ENCODE peak calls at places on chromosomes 12 and 14, in seven cellular contexts. One of them, this sample, is unnamed.

GRCh38 chr14:30440986-30441385 is 118.0 kb upstream of the G2E3 start:
- DNase-seq in cardiac fibroblast: no peak
- DNase-seq in stomach: no peak
- DNase-seq in HFFc6: peak
- DNase-seq in tibial nerve: no peak
- DNase-seq in NB4: no peak
- DNase-seq in CD4-positive, alpha-beta T cell: no peak
- DNase-seq in this sample: no peak

GRCh38 chr12:48447755-48448154 is 24.6 kb upstream of the ANP32D start:
- DNase-seq in tibial nerve: no peak
- DNase-seq in CD4-positive, alpha-beta T cell: no peak
- DNase-seq in stomach: no peak
- DNase-seq in cardiac fibroblast: no peak
- DNase-seq in NB4: peak
- DNase-seq in HFFc6: no peak
- DNase-seq in this sample: no peak

GRCh38 chr12:26097046-26097878 is 27.6 kb downstream of the BHLHE41 start:
- DNase-seq in cardiac fibroblast: peak
- DNase-seq in stomach: peak
- DNase-seq in NB4: peak
- DNase-seq in tibial nerve: peak
- DNase-seq in HFFc6: peak
- DNase-seq in CD4-positive, alpha-beta T cell: peak
- DNase-seq in this sample: peak

GRCh38 chr12:56687225-56688128 is 607 bp downstream of the PTGES3 start:
- DNase-seq in stomach: peak
- DNase-seq in tibial nerve: peak
- DNase-seq in HFFc6: no peak
- DNase-seq in CD4-positive, alpha-beta T cell: peak
- DNase-seq in cardiac fibroblast: peak
- DNase-seq in NB4: peak
- DNase-seq in this sample: no peak

GRCh38 chr12:6097384-6097783 is 27.1 kb downstream of the VWF start:
- DNase-seq in NB4: no peak
- DNase-seq in HFFc6: peak
- DNase-seq in CD4-positive, alpha-beta T cell: no peak
- DNase-seq in tibial nerve: no peak
- DNase-seq in stomach: no peak
- DNase-seq in cardiac fibroblast: no peak
- DNase-seq in this sample: no peak

GRCh38 chr12:21892341-21892740 is 48.9 kb downstream of the ABCC9 start:
- DNase-seq in CD4-positive, alpha-beta T cell: no peak
- DNase-seq in tibial nerve: no peak
- DNase-seq in cardiac fibroblast: no peak
- DNase-seq in stomach: no peak
- DNase-seq in HFFc6: no peak
- DNase-seq in NB4: no peak
- DNase-seq in this sample: no peak

GRCh38 chr14:75340921-75341320 is 62.3 kb downstream of the FOS start:
- DNase-seq in cardiac fibroblast: peak
- DNase-seq in tibial nerve: peak
- DNase-seq in CD4-positive, alpha-beta T cell: no peak
- DNase-seq in HFFc6: no peak
- DNase-seq in stomach: peak
- DNase-seq in NB4: peak
- DNase-seq in this sample: no peak

GRCh38 chr12:120239776-120240494 is 25.6 kb downstream of the PXN start:
- DNase-seq in tibial nerve: no peak
- DNase-seq in stomach: no peak
- DNase-seq in CD4-positive, alpha-beta T cell: no peak
- DNase-seq in HFFc6: no peak
- DNase-seq in NB4: no peak
- DNase-seq in cardiac fibroblast: no peak
- DNase-seq in this sample: no peak

DNA sequence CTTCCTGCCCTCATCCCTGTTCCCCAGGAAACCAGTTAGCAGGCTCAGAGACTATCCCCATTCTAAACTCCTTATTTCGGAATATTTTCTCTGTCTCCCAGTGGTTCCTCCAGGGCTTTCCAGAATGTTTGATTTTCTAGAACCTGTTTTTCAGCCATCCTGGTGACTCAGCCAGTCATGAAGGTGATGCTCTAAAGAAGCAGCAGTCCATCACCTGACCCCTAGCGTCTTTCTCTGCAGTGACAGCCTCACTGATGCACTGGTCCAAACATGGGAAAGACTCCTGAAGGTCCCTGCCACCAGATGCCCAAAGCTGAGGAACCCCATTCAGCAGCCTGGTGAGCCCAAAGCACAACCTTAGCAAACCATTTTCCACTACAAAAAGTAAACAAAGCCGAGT is 212.6 kb downstream of the PHETA1 start:
- DNase-seq in CD4-positive, alpha-beta T cell: no peak
- DNase-seq in cardiac fibroblast: no peak
- DNase-seq in tibial nerve: no peak
- DNase-seq in NB4: no peak
- DNase-seq in HFFc6: no peak
- DNase-seq in stomach: no peak
- DNase-seq in this sample: no peak
- TF ChIP-seq CTCF in CD4-positive, alpha-beta T cell: no peak
- TF ChIP-seq CTCF in cardiac fibroblast: no peak
- TF ChIP-seq CTCF in tibial nerve: no peak
- TF ChIP-seq CTCF in NB4: no peak
- TF ChIP-seq CTCF in HFFc6: no peak
- TF ChIP-seq CTCF in stomach: no peak
- TF ChIP-seq CTCF in this sample: no peak

GRCh38 chr14:25411933-25412757 is 362.2 kb upstream of the STXBP6 start:
- DNase-seq in tibial nerve: no peak
- DNase-seq in cardiac fibroblast: peak
- DNase-seq in stomach: no peak
- DNase-seq in CD4-positive, alpha-beta T cell: no peak
- DNase-seq in HFFc6: no peak
- DNase-seq in NB4: peak
- DNase-seq in this sample: no peak

GRCh38 chr14:25406818-25407217 is 356.9 kb upstream of the STXBP6 start:
- DNase-seq in cardiac fibroblast: peak
- DNase-seq in CD4-positive, alpha-beta T cell: no peak
- DNase-seq in NB4: peak
- DNase-seq in tibial nerve: no peak
- DNase-seq in HFFc6: peak
- DNase-seq in stomach: no peak
- DNase-seq in this sample: no peak
- TF ChIP-seq CTCF in cardiac fibroblast: no peak
- TF ChIP-seq CTCF in CD4-positive, alpha-beta T cell: no peak
- TF ChIP-seq CTCF in NB4: peak
- TF ChIP-seq CTCF in tibial nerve: no peak
- TF ChIP-seq CTCF in HFFc6: peak
- TF ChIP-seq CTCF in stomach: peak
- TF ChIP-seq CTCF in this sample: no peak

GRCh38 chr12:80469681-80470080 is 25.6 kb downstream of the PTPRQ start:
- DNase-seq in stomach: no peak
- DNase-seq in NB4: no peak
- DNase-seq in tibial nerve: no peak
- DNase-seq in HFFc6: no peak
- DNase-seq in CD4-positive, alpha-beta T cell: no peak
- DNase-seq in cardiac fibroblast: peak
- DNase-seq in this sample: no peak

GRCh38 chr12:80470403-80470802 is 26.4 kb downstream of the PTPRQ start:
- DNase-seq in stomach: no peak
- DNase-seq in HFFc6: no peak
- DNase-seq in NB4: no peak
- DNase-seq in tibial nerve: no peak
- DNase-seq in CD4-positive, alpha-beta T cell: no peak
- DNase-seq in cardiac fibroblast: no peak
- DNase-seq in this sample: no peak

GRCh38 chr12:80472241-80472640 is 28.2 kb downstream of the PTPRQ start:
- DNase-seq in tibial nerve: no peak
- DNase-seq in cardiac fibroblast: no peak
- DNase-seq in stomach: no peak
- DNase-seq in HFFc6: no peak
- DNase-seq in CD4-positive, alpha-beta T cell: no peak
- DNase-seq in NB4: no peak
- DNase-seq in this sample: no peak

DNA sequence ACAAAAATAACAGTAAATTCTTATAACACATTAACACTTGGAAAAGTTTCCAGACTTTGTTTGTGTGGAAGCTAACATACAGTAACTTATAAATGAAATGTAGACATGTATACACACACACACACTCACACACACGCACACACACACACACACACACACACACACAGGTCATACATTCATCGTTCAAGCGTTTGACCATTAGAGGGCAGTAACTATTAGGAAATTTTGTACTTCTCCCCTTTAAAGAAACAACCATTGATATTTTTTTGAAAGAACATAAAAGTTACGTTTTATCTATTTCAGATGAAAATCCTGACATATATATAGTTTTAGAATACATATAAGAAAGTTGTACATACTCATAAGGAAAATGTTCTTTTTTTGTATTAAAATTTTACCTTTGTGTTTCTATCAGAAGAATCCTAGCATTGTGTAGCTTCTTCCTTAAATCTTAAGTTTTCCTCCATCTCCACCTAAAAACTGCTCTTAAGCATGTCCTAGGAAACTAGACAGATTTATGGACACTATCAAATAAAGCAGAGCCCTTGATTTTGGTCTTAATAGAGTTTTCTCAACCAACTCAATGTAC is 29.0 kb downstream of the PTPRQ start:
- DNase-seq in CD4-positive, alpha-beta T cell: no peak
- DNase-seq in stomach: no peak
- DNase-seq in HFFc6: peak
- DNase-seq in cardiac fibroblast: peak
- DNase-seq in tibial nerve: no peak
- DNase-seq in NB4: peak
- DNase-seq in this sample: peak
- TF ChIP-seq CTCF in CD4-positive, alpha-beta T cell: no peak
- TF ChIP-seq CTCF in stomach: peak
- TF ChIP-seq CTCF in HFFc6: peak
- TF ChIP-seq CTCF in cardiac fibroblast: peak
- TF ChIP-seq CTCF in tibial nerve: peak
- TF ChIP-seq CTCF in NB4: peak
- TF ChIP-seq CTCF in this sample: peak

GRCh38 chr12:39505562-39505961 is 62.6 kb upstream of the KIF21A start:
- DNase-seq in tibial nerve: no peak
- DNase-seq in NB4: no peak
- DNase-seq in HFFc6: no peak
- DNase-seq in stomach: no peak
- DNase-seq in cardiac fibroblast: no peak
- DNase-seq in CD4-positive, alpha-beta T cell: no peak
- DNase-seq in this sample: no peak

GRCh38 chr12:39499296-39499695 is 56.4 kb upstream of the KIF21A start:
- DNase-seq in cardiac fibroblast: peak
- DNase-seq in CD4-positive, alpha-beta T cell: no peak
- DNase-seq in HFFc6: no peak
- DNase-seq in tibial nerve: no peak
- DNase-seq in NB4: no peak
- DNase-seq in stomach: no peak
- DNase-seq in this sample: no peak

GRCh38 chr12:39502657-39503056 is 59.7 kb upstream of the KIF21A start:
- DNase-seq in cardiac fibroblast: no peak
- DNase-seq in HFFc6: no peak
- DNase-seq in CD4-positive, alpha-beta T cell: no peak
- DNase-seq in NB4: no peak
- DNase-seq in stomach: no peak
- DNase-seq in tibial nerve: no peak
- DNase-seq in this sample: no peak

GRCh38 chr12:39505025-39505424 is 62.1 kb upstream of the KIF21A start:
- DNase-seq in NB4: no peak
- DNase-seq in cardiac fibroblast: no peak
- DNase-seq in CD4-positive, alpha-beta T cell: no peak
- DNase-seq in tibial nerve: no peak
- DNase-seq in stomach: no peak
- DNase-seq in HFFc6: no peak
- DNase-seq in this sample: no peak

DNA sequence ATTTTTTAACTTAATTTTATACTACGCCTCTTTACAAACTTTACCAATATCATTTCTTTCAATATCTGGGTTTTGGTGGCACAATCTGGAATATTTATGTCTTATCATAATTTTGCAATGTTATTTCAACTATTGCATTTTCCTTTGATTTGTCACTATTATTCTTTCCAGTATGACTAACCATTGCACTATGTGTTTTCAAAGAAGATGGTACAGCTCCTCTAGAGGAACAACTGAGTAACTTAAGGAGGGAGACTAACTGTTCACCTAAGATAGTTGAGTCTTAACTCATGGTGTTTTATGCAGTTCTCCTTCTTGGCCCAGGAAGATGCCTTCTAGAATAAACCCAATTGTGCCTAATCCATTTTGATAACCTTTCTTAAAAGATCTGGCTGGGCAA is 60.5 kb upstream of the KIF21A start:
- DNase-seq in tibial nerve: no peak
- DNase-seq in stomach: no peak
- DNase-seq in cardiac fibroblast: peak
- DNase-seq in CD4-positive, alpha-beta T cell: no peak
- DNase-seq in HFFc6: no peak
- DNase-seq in NB4: no peak
- DNase-seq in this sample: no peak
- TF ChIP-seq CTCF in tibial nerve: no peak
- TF ChIP-seq CTCF in stomach: no peak
- TF ChIP-seq CTCF in cardiac fibroblast: peak
- TF ChIP-seq CTCF in CD4-positive, alpha-beta T cell: no peak
- TF ChIP-seq CTCF in HFFc6: peak
- TF ChIP-seq CTCF in NB4: no peak
- TF ChIP-seq CTCF in this sample: no peak

DNA sequence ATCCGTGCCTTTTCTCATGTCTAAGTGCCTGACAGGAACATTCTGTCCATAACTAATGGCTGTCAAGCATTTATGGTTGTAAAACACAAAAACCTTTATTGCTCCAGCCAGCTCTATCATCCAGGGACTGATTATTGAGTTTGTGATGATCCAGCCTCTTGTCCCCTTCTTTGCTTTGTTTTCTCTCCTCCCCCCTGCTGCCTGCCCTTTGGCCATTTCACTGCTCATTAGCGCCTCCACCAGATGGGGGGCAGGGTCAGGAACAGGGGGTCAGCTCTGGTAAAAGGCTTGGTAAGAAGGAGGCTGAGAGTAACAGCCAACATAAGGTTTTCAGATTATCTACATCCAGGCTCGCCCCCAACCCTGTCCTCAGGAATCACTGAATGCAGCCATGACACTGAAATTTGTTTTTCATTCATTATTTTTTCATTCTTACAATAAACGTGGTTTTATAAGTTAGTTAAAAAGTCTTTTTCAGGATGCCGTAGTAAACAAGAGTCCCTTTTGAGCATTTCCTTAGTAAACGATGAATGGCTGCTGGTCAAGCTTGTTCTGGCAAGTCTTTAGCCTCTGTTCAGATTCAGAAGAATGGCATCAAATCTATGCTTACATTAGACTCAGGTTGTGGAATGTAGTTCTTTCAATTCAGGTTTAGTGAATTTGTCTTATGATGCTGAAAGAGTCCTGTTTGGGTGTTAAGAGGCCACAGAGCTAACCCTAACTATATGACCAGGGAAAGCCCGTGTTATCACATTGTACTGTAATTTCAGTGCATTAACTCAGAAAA is 21.7 kb downstream of the HMGA2 start:
- DNase-seq in stomach: no peak
- DNase-seq in NB4: no peak
- DNase-seq in tibial nerve: no peak
- DNase-seq in cardiac fibroblast: no peak
- DNase-seq in CD4-positive, alpha-beta T cell: no peak
- DNase-seq in HFFc6: no peak
- DNase-seq in this sample: no peak
- TF ChIP-seq CTCF in stomach: no peak
- TF ChIP-seq CTCF in NB4: no peak
- TF ChIP-seq CTCF in tibial nerve: no peak
- TF ChIP-seq CTCF in cardiac fibroblast: no peak
- TF ChIP-seq CTCF in CD4-positive, alpha-beta T cell: no peak
- TF ChIP-seq CTCF in HFFc6: peak
- TF ChIP-seq CTCF in this sample: no peak

This sample was measured in GM13976.